ENCODE peak calls at places on chromosomes 1 and 21, in five cellular contexts. L, W, N, F and E are unnamed samples.

GRCh38 chr1:233022246-233022645 is 71.8 kb downstream of the NTPCR start:
- DNase-seq in L (no peak), W (peak), N (no peak), F (no peak), E (no peak)

GRCh38 chr1:27296773-27297214 is 25.2 kb upstream of the TMEM222 start:
- DNase-seq in L (peak), W (peak), N (peak), F (peak), E (peak)

GRCh38 chr1:23123528-23123927 is 45.1 kb downstream of the LUZP1 start:
- DNase-seq in L (no peak), W (no peak), N (no peak), F (no peak), E (no peak)

GRCh38 chr1:160328171-160328570 is 14.9 kb downstream of the COPA start:
- DNase-seq in L (no peak), W (no peak), N (no peak), F (no peak), E (peak)

GRCh38 chr1:11845641-11846335 is 1.8 kb downstream of the NPPA start:
- DNase-seq in L (peak), W (peak), N (no peak), F (no peak), E (no peak)

GRCh38 chr1:244449936-244450508 is 1.7 kb downstream of the ADSS2 start:
- DNase-seq in L (no peak), W (no peak), N (no peak), F (no peak), E (no peak)

GRCh38 chr1:228493141-228494043 is 6.2 kb downstream of the RNF187 start:
- DNase-seq in L (no peak), W (no peak), N (no peak), F (no peak), E (no peak)

GRCh38 chr1:184555665-184556641 is 169.1 kb downstream of the C1orf21 start:
- DNase-seq in L (no peak), W (no peak), N (no peak), F (no peak), E (no peak)

GRCh38 chr1:118905206-118905605 is 82.9 kb downstream of the TBX15 start:
- DNase-seq in L (no peak), W (no peak), N (peak), F (no peak), E (no peak)

GRCh38 chr1:178931843-178932551 is 61.1 kb upstream of the ANGPTL1 start:
- DNase-seq in L (peak), W (peak), N (peak), F (no peak), E (no peak)

GRCh38 chr1:106523448-106523847 is 533.0 kb upstream of the PRMT6 start:
- DNase-seq in L (no peak), W (no peak), N (no peak), F (no peak), E (no peak)

GRCh38 chr1:166937329-166937728 is 38.0 kb downstream of the ILDR2 start:
- DNase-seq in L (no peak), W (no peak), N (no peak), F (no peak), E (no peak)

GRCh38 chr1:9037476-9038337 is 11.5 kb upstream of the SLC2A7 start:
- DNase-seq in L (no peak), W (no peak), N (no peak), F (no peak), E (no peak)

GRCh38 chr1:166122873-166123466 is 43.8 kb downstream of the FAM78B start:
- DNase-seq in L (no peak), W (no peak), N (no peak), F (no peak), E (no peak)

GRCh38 chr1:115069186-115069585 is 20.1 kb downstream of the TSPAN2 start:
- DNase-seq in L (no peak), W (peak), N (no peak), F (no peak), E (no peak)

GRCh38 chr1:244710474-244711062 is 57.6 kb downstream of the DESI2 start:
- DNase-seq in L (no peak), W (no peak), N (no peak), F (no peak), E (no peak)

GRCh38 chr1:34736711-34737110 is 18.1 kb upstream of the GJB5 start:
- DNase-seq in L (no peak), W (no peak), N (no peak), F (no peak), E (no peak)

GRCh38 chr1:91754348-91754747 is 131.6 kb downstream of the TGFBR3 start:
- DNase-seq in L (no peak), W (peak), N (no peak), F (no peak), E (no peak)

GRCh38 chr21:36193200-36193599 is 36.6 kb downstream of the DOP1B start:
- DNase-seq in L (no peak), W (peak), N (no peak), F (no peak), E (no peak)

GRCh38 chr1:178017517-178017916 is 47.7 kb upstream of the SEC16B start:
- DNase-seq in L (no peak), W (no peak), N (no peak), F (no peak), E (no peak)

GRCh38 chr1:147568551-147568950 is 27.2 kb downstream of the BCL9 start:
- DNase-seq in L (no peak), W (no peak), N (no peak), F (no peak), E (no peak)

GRCh38 chr1:224067621-224068457 is 46.1 kb upstream of the FBXO28 start:
- DNase-seq in L (peak), W (peak), N (no peak), F (no peak), E (no peak)